ENCODE peak calls at places on chromosomes 1 and 21, in eight cellular contexts. C is AG04450; J is M059J; K is GM04503; X is activated CD4-positive, alpha-beta T cell treated with anti-CD3 and anti-CD28 coated beads for 24 hours; G is activated T-cell treated with anti-CD3 and anti-CD28 coated beads, Interleukin-2, amount 50 U/mL, for 4 hours; N is GDM1; I is T-helper 1 cell. H is an unnamed sample.

GRCh38 chr1:242057745-242058115 is 58.8 kb upstream of the MAP1LC3C start:
- DNase-seq in I (no peak), G (no peak), C (no peak), J (no peak), X (no peak), N (no peak), K (no peak), H (no peak)

GRCh38 chr1:192573499-192573898 is 2.1 kb upstream of the RGS1 start:
- DNase-seq in K (no peak), N (no peak), C (no peak), I (no peak), X (no peak), G (no peak), J (peak), H (no peak)

GRCh38 chr21:37447288-37447936 is 80.8 kb downstream of the DYRK1A start:
- DNase-seq in N (no peak), K (no peak), I (no peak), J (no peak), C (no peak), X (no peak), G (no peak), H (no peak)

GRCh38 chr1:54883349-54884102 is 3.5 kb downstream of the DHCR24 start:
- DNase-seq in C (no peak), N (no peak), I (no peak), K (no peak), X (no peak), J (no peak), G (no peak), H (no peak)

GRCh38 chr1:178311164-178311563 is 185.6 kb downstream of the CLEC20A start:
- DNase-seq in I (no peak), J (peak), C (no peak), K (no peak), X (no peak), G (no peak), N (no peak), H (no peak)

GRCh38 chr1:218408942-218409341 is 63.8 kb downstream of the TGFB2 start:
- DNase-seq in X (no peak), J (no peak), K (no peak), N (no peak), C (no peak), I (no peak), G (no peak), H (no peak)

GRCh38 chr1:29200905-29201594 is 19.4 kb upstream of the SRSF4 start:
- DNase-seq in I (no peak), X (no peak), G (no peak), K (no peak), C (no peak), J (no peak), N (no peak), H (no peak)

GRCh38 chr1:151024540-151025146 is 11.7 kb upstream of the BNIPL start:
- DNase-seq in C (no peak), N (peak), X (peak), K (no peak), J (peak), G (peak), I (peak), H (peak)

GRCh38 chr1:90434460-90434859 is 282.6 kb downstream of the BARHL2 start:
- DNase-seq in N (no peak), K (no peak), C (no peak), G (no peak), I (no peak), X (no peak), J (no peak), H (no peak)

GRCh38 chr1:66333463-66334232 is 200.3 kb upstream of the SGIP1 start:
- DNase-seq in C (no peak), N (peak), K (no peak), J (no peak), I (no peak), X (no peak), G (no peak), H (no peak)

GRCh38 chr1:2088434-2088833 is 38.2 kb downstream of the PRKCZ start:
- DNase-seq in N (no peak), X (no peak), J (peak), I (no peak), C (peak), G (no peak), K (peak), H (peak)

GRCh38 chr1:199875337-199875736 is 152.2 kb upstream of the NR5A2 start:
- DNase-seq in X (no peak), G (no peak), I (no peak), C (no peak), J (no peak), N (no peak), K (no peak), H (no peak)

GRCh38 chr1:168811213-168811612 is 82.2 kb upstream of the DPT start:
- DNase-seq in N (no peak), G (no peak), K (no peak), J (no peak), C (no peak), X (no peak), I (no peak), H (no peak)

GRCh38 chr1:170927955-170928850 is 7.1 kb upstream of the MROH9 start:
- DNase-seq in X (no peak), I (no peak), C (no peak), J (peak), K (no peak), G (no peak), N (no peak), H (no peak)

H was measured in H54.